ENCODE peak calls at places on chromosomes 7 and 10, in six cellular contexts. One of them, this sample, is unnamed.

GRCh38 chr10:38010150-38010903 is at the start of gene ZNF33A:
- DNase-seq in CD8-positive, alpha-beta T cell: peak; percentile 95
- DNase-seq in transverse colon: peak; percentile 95
- DNase-seq in mammary epithelial cell: peak; percentile 95
- DNase-seq in tibial nerve: peak; percentile 72
- DNase-seq in heart left ventricle: peak; percentile 95
- DNase-seq in this sample: peak; percentile 90

GRCh38 chr7:32164341-32164996 is 94.3 kb upstream of the PDE1C start:
- DNase-seq in heart left ventricle: peak; percentile 63
- DNase-seq in CD8-positive, alpha-beta T cell: no peak
- DNase-seq in transverse colon: peak; percentile 10
- DNase-seq in mammary epithelial cell: peak; percentile 81
- DNase-seq in tibial nerve: no peak
- DNase-seq in this sample: no peak

GRCh38 chr10:86258488-86258887 is 108.1 kb downstream of the GRID1 start:
- DNase-seq in mammary epithelial cell: no peak
- DNase-seq in CD8-positive, alpha-beta T cell: no peak
- DNase-seq in heart left ventricle: no peak
- DNase-seq in tibial nerve: no peak
- DNase-seq in transverse colon: no peak
- DNase-seq in this sample: no peak

GRCh38 chr10:117175215-117175900 is 21.9 kb upstream of the KCNK18 start:
- DNase-seq in heart left ventricle: peak; percentile 28
- DNase-seq in tibial nerve: peak; percentile 9
- DNase-seq in mammary epithelial cell: peak; percentile 20
- DNase-seq in transverse colon: peak; percentile 22
- DNase-seq in CD8-positive, alpha-beta T cell: no peak
- DNase-seq in this sample: no peak

GRCh38 chr7:128105228-128106022 is 74.2 kb upstream of the LRRC4 start:
- DNase-seq in mammary epithelial cell: no peak
- DNase-seq in heart left ventricle: no peak
- DNase-seq in tibial nerve: no peak
- DNase-seq in transverse colon: no peak
- DNase-seq in CD8-positive, alpha-beta T cell: no peak
- DNase-seq in this sample: no peak

GRCh38 chr10:31803606-31804195 is 124.9 kb downstream of the ARHGAP12 start:
- DNase-seq in CD8-positive, alpha-beta T cell: no peak
- DNase-seq in mammary epithelial cell: no peak
- DNase-seq in tibial nerve: no peak
- DNase-seq in heart left ventricle: no peak
- DNase-seq in transverse colon: no peak
- DNase-seq in this sample: no peak

GRCh38 chr7:149147072-149147729 is at the start of gene ZNF398:
- DNase-seq in CD8-positive, alpha-beta T cell: peak; percentile 77
- DNase-seq in mammary epithelial cell: peak; percentile 67
- DNase-seq in transverse colon: peak; percentile 79
- DNase-seq in tibial nerve: peak; percentile 44
- DNase-seq in heart left ventricle: peak; percentile 81
- DNase-seq in this sample: peak; percentile 66

GRCh38 chr10:126955934-126956711 is 50.9 kb downstream of the DOCK1 start:
- DNase-seq in CD8-positive, alpha-beta T cell: no peak
- DNase-seq in transverse colon: no peak
- DNase-seq in heart left ventricle: no peak
- DNase-seq in tibial nerve: no peak
- DNase-seq in mammary epithelial cell: no peak
- DNase-seq in this sample: no peak

GRCh38 chr10:108147346-108147745 is 982.8 kb upstream of the SORCS1 start:
- DNase-seq in transverse colon: no peak
- DNase-seq in tibial nerve: no peak
- DNase-seq in CD8-positive, alpha-beta T cell: no peak
- DNase-seq in mammary epithelial cell: no peak
- DNase-seq in heart left ventricle: no peak
- DNase-seq in this sample: no peak

GRCh38 chr10:127738512-127739424 is 1.8 kb downstream of the FOXI2 start:
- DNase-seq in tibial nerve: no peak
- DNase-seq in mammary epithelial cell: peak; percentile 40
- DNase-seq in transverse colon: no peak
- DNase-seq in CD8-positive, alpha-beta T cell: no peak
- DNase-seq in heart left ventricle: no peak
- DNase-seq in this sample: no peak

GRCh38 chr7:77316219-77316978 is 99.8 kb downstream of the GSAP start:
- DNase-seq in CD8-positive, alpha-beta T cell: no peak
- DNase-seq in heart left ventricle: no peak
- DNase-seq in tibial nerve: no peak
- DNase-seq in mammary epithelial cell: no peak
- DNase-seq in transverse colon: no peak
- DNase-seq in this sample: no peak

GRCh38 chr10:35451103-35452016 is 115.1 kb downstream of the CCNY start:
- DNase-seq in tibial nerve: no peak
- DNase-seq in mammary epithelial cell: no peak
- DNase-seq in heart left ventricle: peak; percentile 75
- DNase-seq in CD8-positive, alpha-beta T cell: no peak
- DNase-seq in transverse colon: no peak
- DNase-seq in this sample: no peak

GRCh38 chr10:124381011-124381591 is 37.6 kb downstream of the OAT start:
- DNase-seq in transverse colon: no peak
- DNase-seq in tibial nerve: no peak
- DNase-seq in heart left ventricle: no peak
- DNase-seq in CD8-positive, alpha-beta T cell: no peak
- DNase-seq in mammary epithelial cell: no peak
- DNase-seq in this sample: no peak

GRCh38 chr7:139200382-139200781 is 30.7 kb upstream of the UBN2 start:
- DNase-seq in transverse colon: no peak
- DNase-seq in mammary epithelial cell: no peak
- DNase-seq in heart left ventricle: no peak
- DNase-seq in CD8-positive, alpha-beta T cell: no peak
- DNase-seq in tibial nerve: no peak
- DNase-seq in this sample: no peak

GRCh38 chr7:43496596-43496995 is 86.3 kb upstream of the STK17A start:
- DNase-seq in CD8-positive, alpha-beta T cell: no peak
- DNase-seq in tibial nerve: no peak
- DNase-seq in heart left ventricle: no peak
- DNase-seq in transverse colon: no peak
- DNase-seq in mammary epithelial cell: no peak
- DNase-seq in this sample: no peak

GRCh38 chr10:112120491-112120890 is 63.1 kb downstream of the GPAM start:
- DNase-seq in tibial nerve: no peak
- DNase-seq in heart left ventricle: no peak
- DNase-seq in CD8-positive, alpha-beta T cell: no peak
- DNase-seq in transverse colon: no peak
- DNase-seq in mammary epithelial cell: no peak
- DNase-seq in this sample: no peak

GRCh38 chr7:78437118-78437517 is 638.5 kb downstream of the PHTF2 start:
- DNase-seq in CD8-positive, alpha-beta T cell: no peak
- DNase-seq in transverse colon: no peak
- DNase-seq in tibial nerve: no peak
- DNase-seq in mammary epithelial cell: peak; percentile 1
- DNase-seq in heart left ventricle: no peak
- DNase-seq in this sample: no peak

GRCh38 chr10:103725242-103725641 is 130.1 kb downstream of the SH3PXD2A start:
- DNase-seq in CD8-positive, alpha-beta T cell: no peak
- DNase-seq in tibial nerve: no peak
- DNase-seq in transverse colon: no peak
- DNase-seq in heart left ventricle: no peak
- DNase-seq in mammary epithelial cell: no peak
- DNase-seq in this sample: no peak

GRCh38 chr7:156848979-156849378 is 44.0 kb downstream of the LMBR1 start:
- DNase-seq in heart left ventricle: no peak
- DNase-seq in tibial nerve: no peak
- DNase-seq in mammary epithelial cell: no peak
- DNase-seq in CD8-positive, alpha-beta T cell: no peak
- DNase-seq in transverse colon: no peak
- DNase-seq in this sample: no peak

GRCh38 chr10:49642311-49642710 is 28.5 kb downstream of the CHAT start:
- DNase-seq in CD8-positive, alpha-beta T cell: no peak
- DNase-seq in transverse colon: no peak
- DNase-seq in mammary epithelial cell: no peak
- DNase-seq in tibial nerve: no peak
- DNase-seq in heart left ventricle: no peak
- DNase-seq in this sample: no peak

GRCh38 chr7:23471090-23471859 is 984 bp upstream of the IGF2BP3 start:
- DNase-seq in CD8-positive, alpha-beta T cell: no peak
- DNase-seq in heart left ventricle: no peak
- DNase-seq in tibial nerve: no peak
- DNase-seq in transverse colon: peak; percentile 21
- DNase-seq in mammary epithelial cell: peak; percentile 46
- DNase-seq in this sample: no peak

GRCh38 chr7:112892263-112892662 is 102.1 kb upstream of the TMEM168 start:
- DNase-seq in CD8-positive, alpha-beta T cell: no peak
- DNase-seq in heart left ventricle: no peak
- DNase-seq in transverse colon: no peak
- DNase-seq in tibial nerve: no peak
- DNase-seq in mammary epithelial cell: peak; percentile 17
- DNase-seq in this sample: no peak

GRCh38 chr7:118039963-118040489 is 143.9 kb upstream of the LSM8 start:
- DNase-seq in CD8-positive, alpha-beta T cell: no peak
- DNase-seq in tibial nerve: no peak
- DNase-seq in transverse colon: no peak
- DNase-seq in mammary epithelial cell: no peak
- DNase-seq in heart left ventricle: no peak
- DNase-seq in this sample: no peak

GRCh38 chr7:4102231-4102841 is 579.8 kb upstream of the FOXK1 start:
- DNase-seq in heart left ventricle: no peak
- DNase-seq in transverse colon: no peak
- DNase-seq in mammary epithelial cell: no peak
- DNase-seq in tibial nerve: no peak
- DNase-seq in CD8-positive, alpha-beta T cell: no peak
- DNase-seq in this sample: no peak

GRCh38 chr10:79433324-79434222 is 11.9 kb downstream of the ZCCHC24 start:
- DNase-seq in heart left ventricle: peak; percentile 76
- DNase-seq in mammary epithelial cell: no peak
- DNase-seq in CD8-positive, alpha-beta T cell: no peak
- DNase-seq in tibial nerve: no peak
- DNase-seq in transverse colon: peak; percentile 27
- DNase-seq in this sample: no peak

GRCh38 chr7:42720871-42721835 is 190.7 kb downstream of the C7orf25 start:
- DNase-seq in heart left ventricle: no peak
- DNase-seq in tibial nerve: no peak
- DNase-seq in transverse colon: no peak
- DNase-seq in mammary epithelial cell: no peak
- DNase-seq in CD8-positive, alpha-beta T cell: no peak
- DNase-seq in this sample: no peak

GRCh38 chr10:75772153-75772887 is 340.9 kb downstream of the LRMDA start:
- DNase-seq in mammary epithelial cell: no peak
- DNase-seq in tibial nerve: no peak
- DNase-seq in transverse colon: no peak
- DNase-seq in heart left ventricle: no peak
- DNase-seq in CD8-positive, alpha-beta T cell: no peak
- DNase-seq in this sample: no peak

GRCh38 chr7:24656608-24657007 is 83.4 kb downstream of the PALS2 start:
- DNase-seq in transverse colon: no peak
- DNase-seq in mammary epithelial cell: no peak
- DNase-seq in CD8-positive, alpha-beta T cell: no peak
- DNase-seq in tibial nerve: no peak
- DNase-seq in heart left ventricle: no peak
- DNase-seq in this sample: no peak

GRCh38 chr10:132266594-132267161 is 41.1 kb downstream of the STK32C start:
- DNase-seq in CD8-positive, alpha-beta T cell: no peak
- DNase-seq in heart left ventricle: peak; percentile 21
- DNase-seq in transverse colon: no peak
- DNase-seq in tibial nerve: no peak
- DNase-seq in mammary epithelial cell: no peak
- DNase-seq in this sample: no peak

DNA sequence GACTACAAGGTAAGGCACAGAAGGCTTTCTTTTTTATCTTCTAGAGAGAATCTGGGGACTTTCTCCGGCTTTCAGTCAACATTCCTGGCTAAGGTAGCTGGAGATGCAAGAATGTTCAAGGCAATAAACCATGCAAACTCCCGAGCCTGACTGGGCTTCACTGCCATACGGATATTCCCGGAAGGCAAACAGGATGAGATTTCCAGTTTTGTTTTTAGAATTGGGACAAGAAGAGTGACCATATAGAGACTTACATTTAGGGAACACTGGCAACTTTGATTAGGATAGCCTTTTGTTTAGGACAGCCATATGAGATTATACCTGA is 269 bp downstream of the CALD1 start:
- DNase-seq in tibial nerve: no peak
- DNase-seq in CD8-positive, alpha-beta T cell: no peak
- DNase-seq in mammary epithelial cell: no peak
- DNase-seq in transverse colon: no peak
- DNase-seq in heart left ventricle: no peak
- DNase-seq in this sample: no peak
- H3K4me3 ChIP-seq in tibial nerve: peak overlapping the region; percentile 60
- H3K4me3 ChIP-seq in CD8-positive, alpha-beta T cell: no peak overlapping the region
- H3K4me3 ChIP-seq in mammary epithelial cell: peak overlapping the region; percentile 60
- H3K4me3 ChIP-seq in transverse colon: peak overlapping the region; percentile 58
- H3K4me3 ChIP-seq in heart left ventricle: peak overlapping the region; percentile 74
- H3K4me3 ChIP-seq in this sample: peak overlapping the region; percentile 67

DNA sequence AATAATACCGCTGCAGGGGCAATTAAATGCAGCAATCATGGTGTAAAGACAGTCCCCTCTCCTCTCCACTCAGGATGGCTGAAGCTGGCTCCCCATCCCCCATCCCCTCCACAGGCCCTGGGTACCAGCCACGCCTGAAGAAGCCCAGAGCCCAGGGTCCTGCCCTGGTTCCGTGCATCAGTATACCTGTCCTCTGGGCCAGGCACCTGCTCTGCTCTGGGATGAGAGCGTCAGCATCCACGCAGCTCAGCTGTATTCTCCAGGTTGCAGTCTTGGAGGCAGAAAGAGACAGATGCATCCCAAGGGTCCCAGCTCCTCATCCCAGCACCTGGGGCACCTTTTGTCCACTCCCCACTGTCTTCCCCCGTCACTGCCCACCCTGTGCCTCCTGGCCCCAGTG is 233.8 kb downstream of the TCERG1L start:
- DNase-seq in tibial nerve: no peak
- DNase-seq in heart left ventricle: no peak
- DNase-seq in CD8-positive, alpha-beta T cell: no peak
- DNase-seq in transverse colon: no peak
- DNase-seq in mammary epithelial cell: no peak
- DNase-seq in this sample: no peak
- H3K4me1 ChIP-seq in tibial nerve: peaks cover 16% of the 10 kb centered on the region
- H3K4me1 ChIP-seq in heart left ventricle: no peaks in the 10 kb centered on the region
- H3K4me1 ChIP-seq in CD8-positive, alpha-beta T cell: no peaks in the 10 kb centered on the region
- H3K4me1 ChIP-seq in transverse colon: no peaks in the 10 kb centered on the region
- H3K4me1 ChIP-seq in mammary epithelial cell: no peaks in the 10 kb centered on the region
- H3K4me1 ChIP-seq in this sample: no peaks in the 10 kb centered on the region

DNA sequence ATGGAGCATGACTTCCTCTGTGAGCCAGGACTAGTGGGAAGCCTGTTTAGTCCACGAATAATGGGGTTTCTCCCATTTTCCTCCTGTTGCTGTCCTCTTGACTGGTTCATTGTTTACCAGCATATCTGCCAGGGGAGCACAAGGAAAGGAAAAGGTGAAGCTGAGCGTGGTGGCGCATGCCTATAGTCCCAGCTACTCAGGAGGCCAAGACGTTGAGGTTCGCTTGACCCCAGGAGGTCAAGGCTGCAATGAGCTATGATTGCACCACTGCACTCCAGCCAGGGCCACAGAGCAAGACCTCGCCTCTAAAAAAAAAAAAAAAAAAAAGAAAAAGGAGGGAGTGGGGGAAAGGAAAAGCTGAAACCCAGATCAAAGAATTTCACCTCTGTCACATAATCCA is 5.8 kb upstream of the IL2RA start:
- DNase-seq in heart left ventricle: no peak
- DNase-seq in transverse colon: no peak
- DNase-seq in tibial nerve: no peak
- DNase-seq in CD8-positive, alpha-beta T cell: no peak
- DNase-seq in mammary epithelial cell: no peak
- DNase-seq in this sample: no peak
- H3K4me3 ChIP-seq in heart left ventricle: no peak overlapping the region
- H3K4me3 ChIP-seq in transverse colon: no peak overlapping the region
- H3K4me3 ChIP-seq in tibial nerve: no peak overlapping the region
- H3K4me3 ChIP-seq in CD8-positive, alpha-beta T cell: peak overlapping the region; percentile 23
- H3K4me3 ChIP-seq in mammary epithelial cell: no peak overlapping the region
- H3K4me3 ChIP-seq in this sample: no peak overlapping the region

GRCh38 chr10:72333111-72334012 is 21.4 kb downstream of the DNAJB12 start:
- DNase-seq in CD8-positive, alpha-beta T cell: peak; percentile 39
- DNase-seq in mammary epithelial cell: no peak
- DNase-seq in heart left ventricle: no peak
- DNase-seq in tibial nerve: no peak
- DNase-seq in transverse colon: no peak
- DNase-seq in this sample: no peak
- H3K4me1 ChIP-seq in CD8-positive, alpha-beta T cell: peaks cover 83% of the 10 kb centered on the region
- H3K4me1 ChIP-seq in mammary epithelial cell: peaks cover 80% of the 10 kb centered on the region
- H3K4me1 ChIP-seq in heart left ventricle: peaks cover 77% of the 10 kb centered on the region
- H3K4me1 ChIP-seq in tibial nerve: peaks cover 93% of the 10 kb centered on the region
- H3K4me1 ChIP-seq in transverse colon: peaks cover 57% of the 10 kb centered on the region
- H3K4me1 ChIP-seq in this sample: no peaks in the 10 kb centered on the region